ENCODE peak calls at places on chromosome 3, in eight cellular contexts. W, Q, T, C, N, F, I and A are unnamed samples.

GRCh38 chr3:69848113-69848512 is 108.8 kb downstream of the MITF start:
- DNase-seq in W (no peak), Q (no peak), T (no peak), C (no peak), N (no peak), F (no peak), I (no peak), A (no peak)

GRCh38 chr3:126750760-126751129 is 46.7 kb downstream of the CHCHD6 start:
- DNase-seq in W (no peak), Q (no peak), T (no peak), C (no peak), N (no peak), F (no peak), I (no peak), A (no peak)

GRCh38 chr3:19384868-19385267 is 236.6 kb downstream of the KCNH8 start:
- DNase-seq in W (no peak), Q (no peak), T (no peak), C (no peak), N (no peak), F (no peak), I (no peak), A (no peak)

GRCh38 chr3:171049831-171050444 is 23.4 kb upstream of the SLC2A2 start:
- DNase-seq in W (peak; percentile 46), Q (no peak), T (no peak), C (peak; percentile 57), N (peak; percentile 23), F (peak; percentile 6), I (no peak), A (peak; percentile 37)

GRCh38 chr3:129413687-129414506 is 14.5 kb downstream of the EFCAB12 start:
- DNase-seq in W (no peak), Q (no peak), T (no peak), C (peak; percentile 65), N (no peak), F (no peak), I (no peak), A (no peak)

GRCh38 chr3:129599607-129600006 is 6.9 kb downstream of the PLXND1 start:
- DNase-seq in W (peak; percentile 94), Q (no peak), T (no peak), C (peak; percentile 70), N (peak; percentile 71), F (no peak), I (peak; percentile 65), A (no peak)

GRCh38 chr3:24160424-24160823 is 215.3 kb downstream of the NR1D2 start:
- DNase-seq in W (no peak), Q (no peak), T (no peak), C (no peak), N (no peak), F (no peak), I (no peak), A (no peak)

GRCh38 chr3:129366312-129366831 is 62.1 kb downstream of the EFCAB12 start:
- DNase-seq in W (no peak), Q (no peak), T (no peak), C (no peak), N (no peak), F (no peak), I (no peak), A (no peak)

GRCh38 chr3:30156586-30157498 is 449.6 kb upstream of the TGFBR2 start:
- DNase-seq in W (no peak), Q (no peak), T (no peak), C (no peak), N (no peak), F (no peak), I (no peak), A (no peak)

GRCh38 chr3:179513867-179514266 is 48.9 kb upstream of the ACTL6A start:
- DNase-seq in W (no peak), Q (no peak), T (no peak), C (no peak), N (no peak), F (no peak), I (no peak), A (no peak)

GRCh38 chr3:20401253-20401652 is 215.2 kb upstream of the SGO1 start:
- DNase-seq in W (no peak), Q (no peak), T (no peak), C (no peak), N (no peak), F (no peak), I (no peak), A (no peak)

GRCh38 chr3:178083906-178084823 is 452.1 kb upstream of the KCNMB2 start:
- DNase-seq in W (no peak), Q (no peak), T (no peak), C (no peak), N (no peak), F (no peak), I (no peak), A (no peak)

GRCh38 chr3:123834631-123835030 is 49.5 kb downstream of the MYLK start:
- DNase-seq in W (peak; percentile 56), Q (peak; percentile 69), T (no peak), C (no peak), N (no peak), F (no peak), I (no peak), A (no peak)

GRCh38 chr3:172142074-172143059 is 103.0 kb downstream of the FNDC3B start:
- DNase-seq in W (no peak), Q (peak; percentile 71), T (no peak), C (peak; percentile 60), N (no peak), F (no peak), I (no peak), A (no peak)

GRCh38 chr3:14346642-14347041 is 55.8 kb upstream of the SLC6A6 start:
- DNase-seq in W (no peak), Q (no peak), T (no peak), C (no peak), N (no peak), F (no peak), I (no peak), A (no peak)

DNA sequence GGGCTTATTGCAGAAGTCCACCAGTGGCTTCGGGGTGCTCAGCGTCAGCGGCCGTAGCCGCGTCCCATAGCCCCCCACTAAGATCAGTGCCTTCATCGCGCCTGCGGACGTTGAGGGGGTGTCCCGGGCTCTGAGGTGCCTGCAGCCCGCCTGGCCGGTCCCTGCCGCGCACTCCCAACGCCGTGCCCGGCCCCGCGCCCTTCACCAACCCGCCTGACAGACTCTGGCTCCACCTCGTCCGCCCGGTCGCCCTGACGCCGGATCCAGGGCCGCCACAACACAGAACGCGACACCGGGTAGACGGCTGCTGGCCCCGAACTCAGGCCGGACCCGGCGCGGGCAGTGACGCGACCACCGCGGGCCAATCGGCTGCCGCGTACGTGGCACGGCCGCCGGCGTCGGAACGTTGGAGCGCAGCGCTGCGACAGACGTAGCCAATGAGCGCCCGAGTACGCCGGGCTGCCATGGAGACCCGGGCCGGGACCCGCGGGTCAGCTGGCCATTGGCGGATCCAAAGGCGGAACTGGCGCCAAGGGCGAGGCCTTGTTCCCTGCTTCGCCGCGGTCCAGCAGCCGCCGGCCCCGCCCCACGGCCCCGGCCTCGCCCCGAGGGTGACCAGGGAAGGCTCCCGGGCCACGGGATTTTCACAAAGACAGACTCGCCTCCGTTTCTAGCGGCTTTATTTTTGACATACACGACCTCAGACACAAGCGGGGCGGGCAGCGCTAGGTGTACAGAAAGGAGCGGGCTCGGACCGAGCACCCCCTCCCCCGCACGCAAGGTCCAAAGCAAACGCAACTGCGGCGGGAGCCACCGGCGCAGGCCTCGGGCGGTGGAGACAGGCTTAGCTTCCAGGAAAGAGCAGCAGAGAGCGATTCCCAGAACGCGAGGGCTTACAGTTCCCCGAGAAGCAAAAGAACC is at the start of gene GMPPB:
- DNase-seq in W (peak; percentile 96), Q (peak; percentile 48), T (peak; percentile 90), C (peak; percentile 98), N (peak; percentile 98), F (peak; percentile 90), I (peak; percentile 95), A (peak; percentile 91)
- H3K4me1 ChIP-seq in W (peaks cover 27% of the 10 kb centered on the region), Q (peaks cover 16% of the 10 kb centered on the region), T (no peaks in the 10 kb centered on the region), C (peaks cover 11% of the 10 kb centered on the region), N (peaks cover 54% of the 10 kb centered on the region), F (peaks cover 21% of the 10 kb centered on the region), I (peaks cover 16% of the 10 kb centered on the region), A (peaks cover 26% of the 10 kb centered on the region)

GRCh38 chr3:53114011-53114400 is 16.2 kb downstream of the RFT1 start:
- DNase-seq in W (peak; percentile 71), Q (peak; percentile 54), T (peak; percentile 92), C (peak; percentile 93), N (peak; percentile 77), F (peak; percentile 65), I (peak; percentile 84), A (peak; percentile 75)

GRCh38 chr3:53113293-53114010 is 16.8 kb downstream of the RFT1 start:
- DNase-seq in W (no peak), Q (no peak), T (no peak), C (no peak), N (peak; percentile 78), F (peak; percentile 8), I (no peak), A (no peak)

GRCh38 chr3:53114412-53115074 is 15.7 kb downstream of the RFT1 start:
- DNase-seq in W (no peak), Q (no peak), T (no peak), C (no peak), N (no peak), F (no peak), I (no peak), A (no peak)

GRCh38 chr3:53109190-53109589 is 21.0 kb downstream of the RFT1 start:
- DNase-seq in W (no peak), Q (no peak), T (no peak), C (no peak), N (no peak), F (no peak), I (no peak), A (no peak)

GRCh38 chr3:53109822-53110771 is 20.1 kb downstream of the RFT1 start:
- DNase-seq in W (no peak), Q (no peak), T (peak; percentile 27), C (peak; percentile 67), N (peak; percentile 47), F (no peak), I (peak; percentile 64), A (peak; percentile 30)
- H3K4me3 ChIP-seq in W (no peak overlapping the region), Q (no peak overlapping the region), T (no peak overlapping the region), C (no peak overlapping the region), N (no peak overlapping the region), F (no peak overlapping the region), I (no peak overlapping the region), A (no peak overlapping the region)

DNA sequence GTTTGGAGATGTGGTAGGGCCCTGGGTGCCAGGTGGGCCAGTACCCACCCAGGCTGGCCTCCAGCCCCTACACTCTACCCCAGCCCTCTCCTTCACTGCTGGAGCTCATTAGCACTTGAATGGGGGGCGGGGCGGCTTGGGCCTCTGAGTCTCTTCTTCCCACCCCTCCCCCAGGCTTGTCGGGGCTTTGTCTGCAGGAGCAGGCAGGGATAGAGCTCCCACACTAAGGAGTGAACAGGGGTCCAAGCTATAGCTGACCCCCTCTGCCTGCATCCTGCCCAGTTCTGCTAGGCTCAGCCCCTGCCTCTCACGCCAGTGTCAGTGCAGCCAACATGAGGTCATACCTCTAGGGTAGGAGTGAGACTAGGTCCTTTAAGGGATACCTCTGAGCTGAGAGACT is 5.2 kb downstream of the GNAI2 start:
- DNase-seq in W (no peak), Q (no peak), T (no peak), C (no peak), N (no peak), F (no peak), I (no peak), A (no peak)
- H3K4me1 ChIP-seq in W (peaks cover 51% of the 10 kb centered on the region), Q (peaks cover 47% of the 10 kb centered on the region), T (no peaks in the 10 kb centered on the region), C (peaks cover 62% of the 10 kb centered on the region), N (peaks cover 100% of the 10 kb centered on the region), F (peaks cover 77% of the 10 kb centered on the region), I (peaks cover 57% of the 10 kb centered on the region), A (peaks cover 78% of the 10 kb centered on the region)

DNA sequence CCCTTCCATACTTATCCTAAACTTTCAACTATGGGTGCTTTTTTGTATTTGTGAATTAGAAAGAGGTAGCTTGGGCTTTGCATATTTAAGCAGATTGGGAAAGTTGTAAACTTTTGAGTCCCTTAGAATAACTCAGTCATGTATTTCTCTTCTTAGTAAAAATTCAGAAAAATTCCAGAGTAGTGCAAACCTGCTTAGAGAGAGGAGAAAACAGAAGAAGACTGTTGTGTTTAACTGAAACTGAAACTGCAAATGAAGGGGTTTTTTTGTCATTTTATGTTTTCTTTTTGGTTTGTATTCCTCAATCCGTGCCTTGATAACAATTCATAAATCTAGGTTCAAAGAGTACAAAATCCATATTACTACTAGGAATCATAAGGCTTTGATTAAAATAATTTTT is 31.3 kb downstream of the CD200 start:
- DNase-seq in W (no peak), Q (no peak), T (no peak), C (no peak), N (no peak), F (no peak), I (no peak), A (no peak)
- H3K4me3 ChIP-seq in W (no peak overlapping the region), Q (no peak overlapping the region), T (no peak overlapping the region), C (no peak overlapping the region), N (no peak overlapping the region), F (no peak overlapping the region), I (no peak overlapping the region), A (no peak overlapping the region)